ENCODE peak calls at places on chromosomes 7 and 10, in seven cellular contexts. Z, U, I, J, F, M and Y are unnamed samples.

GRCh38 chr7:41698114-41698513 is 4.8 kb downstream of the INHBA start:
- DNase-seq in Z (no peak), U (no peak), I (no peak), J (peak; percentile 38), F (no peak), M (no peak), Y (no peak)

GRCh38 chr10:133592716-133593115 is 27.3 kb upstream of the SYCE1 start:
- DNase-seq in Z (no peak), U (no peak), I (no peak), J (no peak), F (no peak), M (no peak), Y (no peak)

GRCh38 chr7:30090111-30090510 is 44.7 kb upstream of the MTURN start:
- DNase-seq in Z (no peak), U (no peak), I (no peak), J (no peak), F (no peak), M (no peak), Y (no peak)

GRCh38 chr10:52566471-52567246 is 205.9 kb downstream of the MBL2 start:
- DNase-seq in Z (no peak), U (no peak), I (peak; percentile 61), J (peak; percentile 76), F (no peak), M (no peak), Y (no peak)

GRCh38 chr10:99631496-99631895 is 11.3 kb upstream of the SLC25A28 start:
- DNase-seq in Z (no peak), U (no peak), I (no peak), J (no peak), F (no peak), M (no peak), Y (no peak)

GRCh38 chr10:50585921-50586739 is 37.6 kb downstream of the SGMS1 start:
- DNase-seq in Z (no peak), U (no peak), I (no peak), J (peak; percentile 43), F (no peak), M (no peak), Y (no peak)

GRCh38 chr7:100257017-100257416 is 37.3 kb downstream of the PVRIG start:
- DNase-seq in Z (no peak), U (no peak), I (no peak), J (no peak), F (no peak), M (no peak), Y (no peak)

GRCh38 chr7:128421384-128421783 is 11.6 kb upstream of the IMPDH1 start:
- DNase-seq in Z (no peak), U (no peak), I (no peak), J (no peak), F (no peak), M (no peak), Y (no peak)

GRCh38 chr7:42350801-42351200 is 113.8 kb upstream of the GLI3 start:
- DNase-seq in Z (peak; percentile 13), U (no peak), I (no peak), J (peak; percentile 32), F (no peak), M (no peak), Y (no peak)

GRCh38 chr10:12708921-12709320 is 292.6 kb downstream of the CCDC3 start:
- DNase-seq in Z (no peak), U (no peak), I (no peak), J (peak; percentile 64), F (no peak), M (no peak), Y (no peak)

GRCh38 chr7:129635300-129636029 is 23.9 kb downstream of the NRF1 start:
- DNase-seq in Z (peak; percentile 45), U (peak; percentile 51), I (peak; percentile 78), J (peak; percentile 72), F (peak; percentile 22), M (peak; percentile 63), Y (no peak)

GRCh38 chr7:36084485-36085091 is 68.5 kb upstream of the EEPD1 start:
- DNase-seq in Z (no peak), U (peak; percentile 69), I (peak; percentile 68), J (peak; percentile 42), F (no peak), M (peak; percentile 69), Y (peak; percentile 48)

GRCh38 chr10:84156768-84157167 is 16.8 kb upstream of the GPR15LG start:
- DNase-seq in Z (no peak), U (no peak), I (no peak), J (no peak), F (no peak), M (no peak), Y (no peak)

DNA sequence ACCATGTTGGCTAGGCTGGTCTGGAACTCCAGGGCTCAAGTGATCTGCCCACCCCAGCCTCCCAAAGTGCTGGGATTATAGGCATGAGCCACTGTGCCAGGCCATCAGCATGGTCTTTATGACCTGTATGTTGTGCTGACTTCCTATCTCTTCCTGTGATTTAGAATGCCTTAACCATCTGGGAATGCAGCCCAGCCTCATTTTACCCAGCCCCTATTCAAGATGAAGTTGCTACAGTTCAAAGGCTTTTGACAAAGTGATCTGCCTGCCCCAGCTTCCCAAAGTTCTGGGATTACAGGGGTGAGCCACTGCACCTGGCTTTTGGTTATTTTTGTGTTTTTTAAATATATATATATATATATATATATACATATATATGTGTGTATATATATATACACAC is 7.2 kb upstream of the ZNF425 start:
- DNase-seq in Z (no peak), U (no peak), I (no peak), J (no peak), F (no peak), M (no peak), Y (no peak)
- TF ChIP-seq CTCF in Z (no peak), U (no peak), I (no peak), J (no peak), F (no peak), M (no peak), Y (no peak)

DNA sequence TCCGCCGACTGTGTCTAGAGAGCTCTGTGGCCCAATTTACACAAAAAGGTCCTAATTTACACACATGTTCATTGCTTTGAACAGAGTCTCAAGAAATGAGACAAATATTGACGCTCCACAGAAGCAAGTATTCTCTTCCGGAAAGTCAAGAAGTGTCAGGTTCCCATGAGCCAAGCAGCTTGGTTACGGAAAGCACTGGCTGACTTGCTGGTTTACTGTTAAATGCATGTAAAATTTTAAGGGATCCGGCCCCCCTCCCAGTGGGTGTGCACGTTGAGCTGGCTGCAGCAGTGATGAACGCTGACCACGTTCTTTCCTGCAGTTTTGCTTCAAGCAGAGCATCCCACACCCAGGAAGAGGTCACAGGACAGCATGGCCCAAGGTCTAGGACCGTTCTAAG is 76.8 kb downstream of the DIP2C start:
- DNase-seq in Z (no peak), U (no peak), I (no peak), J (no peak), F (no peak), M (no peak), Y (no peak)
- TF ChIP-seq CTCF in Z (no peak), U (no peak), I (no peak), J (no peak), F (no peak), M (no peak), Y (no peak)

GRCh38 chr10:102132193-102132562 is 662 bp upstream of the PPRC1 start:
- DNase-seq in Z (no peak), U (no peak), I (no peak), J (no peak), F (no peak), M (no peak), Y (no peak)

GRCh38 chr10:102131286-102132170 is 1.3 kb upstream of the PPRC1 start:
- DNase-seq in Z (no peak), U (no peak), I (no peak), J (peak; percentile 49), F (no peak), M (no peak), Y (no peak)

GRCh38 chr10:102134416-102134815 is 1.6 kb downstream of the PPRC1 start:
- DNase-seq in Z (no peak), U (no peak), I (no peak), J (no peak), F (no peak), M (no peak), Y (no peak)

GRCh38 chr10:102133373-102134195 is 744 bp downstream of the PPRC1 start:
- DNase-seq in Z (peak; percentile 82), U (peak; percentile 82), I (peak; percentile 65), J (peak; percentile 66), F (peak; percentile 50), M (peak; percentile 74), Y (peak; percentile 66)

GRCh38 chr10:102132563-102133372 is at the start of gene PPRC1:
- DNase-seq in Z (peak; percentile 98), U (peak; percentile 98), I (peak; percentile 99), J (peak; percentile 99), F (peak; percentile 89), M (peak; percentile 97), Y (peak; percentile 91)
- TF ChIP-seq CTCF in Z (peak; percentile 87), U (peak; percentile 87), I (peak; percentile 93), J (peak; percentile 88), F (peak; percentile 81), M (peak; percentile 96), Y (peak; percentile 85)

DNA sequence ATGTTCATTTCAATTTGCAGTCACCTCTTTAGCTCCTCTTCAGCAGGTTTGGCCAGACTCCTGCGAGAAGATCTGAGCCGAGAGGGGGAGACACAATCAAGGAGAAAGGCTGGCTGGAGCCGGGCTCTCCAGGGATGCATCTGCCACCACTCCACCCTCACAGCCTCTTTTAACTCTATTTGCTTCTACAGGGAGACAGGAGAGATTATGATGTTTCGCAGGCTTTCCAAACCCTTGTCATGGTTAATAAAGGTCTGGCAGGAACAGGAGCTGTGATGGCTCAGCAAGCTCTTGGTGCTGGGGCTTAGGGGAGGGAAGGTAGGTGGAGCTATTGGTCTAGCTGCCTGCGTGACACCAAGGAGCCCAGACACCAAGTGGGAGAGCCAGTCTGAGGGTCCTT is 448.1 kb upstream of the PODXL start:
- DNase-seq in Z (peak; percentile 21), U (no peak), I (no peak), J (peak; percentile 35), F (no peak), M (no peak), Y (no peak)
- TF ChIP-seq CTCF in Z (peak; percentile 38), U (no peak), I (peak; percentile 10), J (peak; percentile 38), F (no peak), M (no peak), Y (no peak)

DNA sequence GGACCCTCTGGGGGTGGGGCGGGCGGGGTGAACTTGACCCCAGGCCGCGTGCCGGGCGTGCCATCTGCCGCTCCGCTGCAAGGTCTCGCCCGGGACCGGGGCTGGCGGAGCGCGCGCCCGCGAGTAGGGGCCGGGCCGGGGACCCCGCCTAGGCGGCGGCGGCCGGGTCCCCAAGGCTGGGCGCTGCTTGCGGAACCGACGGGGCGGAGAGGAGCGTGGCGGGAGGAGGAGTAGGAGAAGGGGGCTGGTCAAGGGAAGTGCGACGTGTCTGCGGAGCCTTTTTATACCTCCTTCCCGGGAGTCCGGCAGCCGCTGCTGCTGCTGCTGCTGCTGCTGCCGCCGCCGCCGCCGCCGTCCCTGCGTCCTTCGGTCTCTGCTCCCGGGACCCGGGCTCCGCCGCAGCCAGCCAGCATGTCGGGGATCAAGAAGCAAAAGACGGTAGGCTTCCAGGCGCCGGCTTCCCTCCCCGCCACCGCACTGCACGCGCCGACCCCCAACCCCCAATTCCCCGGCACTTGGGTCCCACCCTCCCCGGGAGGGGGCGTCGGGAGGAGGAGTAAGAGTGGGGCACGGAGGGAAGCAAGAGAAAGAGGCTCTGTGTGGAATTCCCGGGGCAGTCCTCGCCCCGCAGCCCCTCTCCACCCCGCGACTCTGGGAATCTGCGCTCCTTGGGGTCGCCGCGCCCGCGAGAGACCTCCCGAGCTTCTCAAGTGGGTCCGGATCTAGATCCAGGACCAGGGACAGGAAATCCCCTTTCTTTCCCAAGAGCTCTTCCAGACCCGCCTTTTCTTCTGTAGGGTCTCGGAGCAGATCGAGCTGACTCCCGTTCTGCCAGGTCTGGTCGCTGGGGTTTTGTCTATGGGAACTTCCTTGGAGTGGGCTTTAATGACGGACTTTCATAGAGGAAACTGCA is at the start of gene PAPSS2:
- DNase-seq in Z (peak; percentile 70), U (peak; percentile 73), I (peak; percentile 78), J (peak; percentile 69), F (peak; percentile 32), M (peak; percentile 69), Y (peak; percentile 65)
- TF ChIP-seq CTCF in Z (peak; percentile 6), U (no peak), I (peak; percentile 34), J (peak; percentile 28), F (no peak), M (no peak), Y (peak; percentile 12)